ENCODE peak calls at places on chromosomes 3 and 15, in six cellular contexts. K, G, I, C, X and P are unnamed samples.

GRCh38 chr3:157573281-157573680 is 70.1 kb upstream of the VEPH1 start:
- DNase-seq in I (no peak), X (no peak), K (no peak), C (no peak), G (no peak), P (no peak)

GRCh38 chr3:47399531-47400270 is 18.9 kb downstream of the PTPN23 start:
- DNase-seq in X (no peak), G (no peak), C (no peak), K (no peak), I (no peak), P (no peak)

GRCh38 chr15:85277847-85278246 is 102.6 kb upstream of the AKAP13 start:
- DNase-seq in I (no peak), X (no peak), K (no peak), G (no peak), C (no peak), P (no peak)

GRCh38 chr15:73298522-73298921 is 70.2 kb downstream of the HCN4 start:
- DNase-seq in X (no peak), I (no peak), K (no peak), G (no peak), C (no peak), P (no peak)

GRCh38 chr15:82802497-82802896 is 3.4 kb downstream of the FSD2 start:
- DNase-seq in I (no peak), G (no peak), K (no peak), X (no peak), C (no peak), P (no peak)

GRCh38 chr15:69039516-69040225 is 25.2 kb downstream of the NOX5 start:
- DNase-seq in G (no peak), C (no peak), K (no peak), X (no peak), I (no peak), P (no peak)

GRCh38 chr15:57138260-57138895 is 219.9 kb downstream of the TCF12 start:
- DNase-seq in G (no peak), X (no peak), K (peak), I (peak), C (no peak), P (no peak)

GRCh38 chr3:165195628-165196576 is at the start of gene SLITRK3:
- DNase-seq in I (no peak), K (peak), X (no peak), G (peak), C (no peak), P (no peak)

GRCh38 chr15:32718822-32719716 is 1.3 kb downstream of the GREM1 start:
- DNase-seq in I (no peak), X (peak), G (peak), C (no peak), K (peak), P (peak)

GRCh38 chr3:142896201-142896755 is 7.4 kb upstream of the PCOLCE2 start:
- DNase-seq in C (no peak), X (no peak), I (peak), G (no peak), K (no peak), P (no peak)

GRCh38 chr3:89145995-89146394 is 38.6 kb downstream of the EPHA3 start:
- DNase-seq in K (no peak), I (no peak), G (no peak), X (no peak), C (no peak), P (no peak)

GRCh38 chr3:169399068-169399467 is 264.4 kb downstream of the MECOM start:
- DNase-seq in C (no peak), X (no peak), G (no peak), I (no peak), K (no peak), P (no peak)

GRCh38 chr15:63491116-63491817 is 13.1 kb upstream of the USP3 start:
- DNase-seq in C (no peak), K (no peak), G (no peak), X (no peak), I (no peak), P (peak)

GRCh38 chr3:129608087-129608935 is 1.8 kb upstream of the PLXND1 start:
- DNase-seq in G (peak), C (no peak), I (no peak), X (no peak), K (peak), P (no peak)

GRCh38 chr3:170643831-170644230 is 58.0 kb upstream of the SLC7A14 start:
- DNase-seq in I (no peak), G (no peak), X (no peak), C (no peak), K (no peak), P (no peak)

GRCh38 chr15:78875107-78875914 is 2.6 kb downstream of the MORF4L1 start:
- DNase-seq in X (no peak), C (no peak), G (peak), K (peak), I (no peak), P (no peak)

GRCh38 chr15:69643476-69643875 is 190.9 kb downstream of the RPLP1 start:
- DNase-seq in I (no peak), X (no peak), C (no peak), G (no peak), K (no peak), P (no peak)

GRCh38 chr15:74584204-74584603 is 31.4 kb upstream of the CLK3 start:
- DNase-seq in K (no peak), I (no peak), C (no peak), G (no peak), X (no peak), P (no peak)

GRCh38 chr3:157914882-157915281 is 191.3 kb downstream of the SHOX2 start:
- DNase-seq in C (no peak), I (no peak), X (no peak), G (no peak), K (no peak), P (no peak)

GRCh38 chr3:84891851-84892250 is 66.9 kb upstream of the CADM2 start:
- DNase-seq in X (no peak), G (no peak), I (no peak), C (no peak), K (no peak), P (no peak)

GRCh38 chr3:127044996-127045395 is 62.1 kb downstream of the PLXNA1 start:
- DNase-seq in I (peak), K (peak), C (no peak), G (no peak), X (peak), P (no peak)

GRCh38 chr3:26280517-26280916 is 342.1 kb upstream of the LRRC3B start:
- DNase-seq in K (peak), I (no peak), X (no peak), G (no peak), C (no peak), P (no peak)

GRCh38 chr3:94004301-94004910 is 24.0 kb downstream of the STX19 start:
- DNase-seq in X (no peak), K (peak), G (no peak), I (peak), C (no peak), P (peak)

GRCh38 chr3:105845488-105845887 is 23.3 kb downstream of the CBLB start:
- DNase-seq in G (no peak), X (no peak), I (no peak), C (no peak), K (no peak), P (no peak)

GRCh38 chr15:71201471-71201870 is 86.2 kb downstream of the THSD4 start:
- DNase-seq in I (peak), K (peak), X (peak), C (no peak), G (no peak), P (no peak)

GRCh38 chr3:4306860-4307259 is 3.7 kb downstream of the SETMAR start:
- DNase-seq in K (no peak), C (no peak), X (no peak), I (no peak), G (no peak), P (no peak)

GRCh38 chr3:170128977-170129431 is 52.5 kb downstream of the PHC3 start:
- DNase-seq in G (no peak), X (no peak), K (peak), I (no peak), C (no peak), P (no peak)

GRCh38 chr3:23484386-23484785 is 281.3 kb downstream of the UBE2E2 start:
- DNase-seq in I (no peak), K (no peak), X (no peak), C (no peak), G (no peak), P (no peak)

GRCh38 chr15:60751985-60752952 is 273.3 kb upstream of the ICE2 start:
- DNase-seq in C (no peak), K (peak), G (no peak), I (no peak), X (no peak), P (no peak)

GRCh38 chr15:75225951-75226732 is 24.5 kb downstream of the C15orf39 start:
- DNase-seq in I (no peak), X (no peak), G (no peak), C (no peak), K (no peak), P (no peak)